ENCODE peak calls at places on chromosomes 11 and 22, in five cellular contexts. One of them, this sample, is unnamed.

GRCh38 chr11:2301631-2302272 is at the start of the genes C11orf21 and TSPAN32:
- DNase-seq in lower lobe of right lung: peak; percentile 82
- DNase-seq in gastrocnemius medialis: no peak
- DNase-seq in endodermal cell: no peak
- DNase-seq in cardiac muscle cell: peak; percentile 77
- DNase-seq in this sample: peak; percentile 49

GRCh38 chr11:112352907-112353306 is 92.2 kb upstream of the PLET1 start:
- DNase-seq in cardiac muscle cell: no peak
- DNase-seq in gastrocnemius medialis: no peak
- DNase-seq in lower lobe of right lung: no peak
- DNase-seq in endodermal cell: peak; percentile 38
- DNase-seq in this sample: no peak

GRCh38 chr11:80519591-80520258 is 1078.9 kb upstream of the TENM4 start:
- DNase-seq in lower lobe of right lung: no peak
- DNase-seq in endodermal cell: no peak
- DNase-seq in cardiac muscle cell: no peak
- DNase-seq in gastrocnemius medialis: no peak
- DNase-seq in this sample: no peak

GRCh38 chr22:35970601-35971417 is 57.8 kb downstream of the RBFOX2 start:
- DNase-seq in lower lobe of right lung: no peak
- DNase-seq in gastrocnemius medialis: no peak
- DNase-seq in cardiac muscle cell: no peak
- DNase-seq in endodermal cell: no peak
- DNase-seq in this sample: no peak

GRCh38 chr22:24291538-24292201 is 21.0 kb downstream of the SPECC1L start:
- DNase-seq in endodermal cell: no peak
- DNase-seq in gastrocnemius medialis: no peak
- DNase-seq in lower lobe of right lung: no peak
- DNase-seq in cardiac muscle cell: no peak
- DNase-seq in this sample: no peak

GRCh38 chr22:24247011-24247507 is 2.2 kb upstream of the GGT5 start:
- DNase-seq in lower lobe of right lung: no peak
- DNase-seq in endodermal cell: no peak
- DNase-seq in gastrocnemius medialis: no peak
- DNase-seq in cardiac muscle cell: peak; percentile 45
- DNase-seq in this sample: no peak

GRCh38 chr22:36425977-36426523 is 38.3 kb upstream of the MYH9 start:
- DNase-seq in lower lobe of right lung: peak; percentile 65
- DNase-seq in endodermal cell: no peak
- DNase-seq in gastrocnemius medialis: peak; percentile 29
- DNase-seq in cardiac muscle cell: peak; percentile 73
- DNase-seq in this sample: no peak

GRCh38 chr11:121293276-121293569 is 652 bp downstream of the SC5D start:
- DNase-seq in cardiac muscle cell: peak; percentile 51
- DNase-seq in lower lobe of right lung: no peak
- DNase-seq in gastrocnemius medialis: no peak
- DNase-seq in endodermal cell: no peak
- DNase-seq in this sample: no peak

GRCh38 chr11:72217856-72218745 is 1.5 kb downstream of the FOLR2 start:
- DNase-seq in cardiac muscle cell: no peak
- DNase-seq in gastrocnemius medialis: no peak
- DNase-seq in lower lobe of right lung: no peak
- DNase-seq in endodermal cell: peak; percentile 19
- DNase-seq in this sample: no peak

GRCh38 chr11:1034456-1035295 is 1.8 kb downstream of the MUC6 start:
- DNase-seq in endodermal cell: no peak
- DNase-seq in lower lobe of right lung: no peak
- DNase-seq in gastrocnemius medialis: no peak
- DNase-seq in cardiac muscle cell: no peak
- DNase-seq in this sample: no peak

GRCh38 chr11:67032830-67033555 is 10.1 kb downstream of the SYT12 start:
- DNase-seq in lower lobe of right lung: no peak
- DNase-seq in endodermal cell: peak; percentile 30
- DNase-seq in cardiac muscle cell: peak; percentile 90
- DNase-seq in gastrocnemius medialis: no peak
- DNase-seq in this sample: no peak

GRCh38 chr11:47179655-47179991 is 2.9 kb upstream of the ARFGAP2 start:
- DNase-seq in endodermal cell: peak; percentile 86
- DNase-seq in cardiac muscle cell: peak; percentile 51
- DNase-seq in lower lobe of right lung: no peak
- DNase-seq in gastrocnemius medialis: no peak
- DNase-seq in this sample: no peak

GRCh38 chr22:23696326-23696851 is 5.6 kb downstream of the RGL4 start:
- DNase-seq in gastrocnemius medialis: no peak
- DNase-seq in endodermal cell: no peak
- DNase-seq in cardiac muscle cell: peak; percentile 56
- DNase-seq in lower lobe of right lung: peak; percentile 66
- DNase-seq in this sample: no peak

GRCh38 chr11:104678408-104678807 is 219.9 kb downstream of the CASP12 start:
- DNase-seq in gastrocnemius medialis: no peak
- DNase-seq in lower lobe of right lung: no peak
- DNase-seq in endodermal cell: no peak
- DNase-seq in cardiac muscle cell: no peak
- DNase-seq in this sample: no peak

GRCh38 chr22:45240810-45241631 is at the start of gene KIAA0930:
- DNase-seq in endodermal cell: peak; percentile 96
- DNase-seq in lower lobe of right lung: peak; percentile 86
- DNase-seq in cardiac muscle cell: peak; percentile 79
- DNase-seq in gastrocnemius medialis: peak; percentile 69
- DNase-seq in this sample: peak; percentile 54

GRCh38 chr11:117870176-117870952 is 6.1 kb downstream of the FXYD6 start:
- DNase-seq in endodermal cell: no peak
- DNase-seq in lower lobe of right lung: no peak
- DNase-seq in cardiac muscle cell: no peak
- DNase-seq in gastrocnemius medialis: no peak
- DNase-seq in this sample: peak; percentile 91

GRCh38 chr11:128582496-128583366 is 4.6 kb downstream of the ETS1 start:
- DNase-seq in endodermal cell: peak; percentile 85
- DNase-seq in lower lobe of right lung: no peak
- DNase-seq in cardiac muscle cell: peak; percentile 92
- DNase-seq in gastrocnemius medialis: peak; percentile 37
- DNase-seq in this sample: no peak

GRCh38 chr11:65773784-65774411 is 6.9 kb downstream of the AP5B1 start:
- DNase-seq in endodermal cell: no peak
- DNase-seq in cardiac muscle cell: no peak
- DNase-seq in lower lobe of right lung: no peak
- DNase-seq in gastrocnemius medialis: no peak
- DNase-seq in this sample: no peak

GRCh38 chr11:78564037-78564888 is 10.4 kb downstream of the NARS2 start:
- DNase-seq in cardiac muscle cell: peak; percentile 81
- DNase-seq in gastrocnemius medialis: no peak
- DNase-seq in lower lobe of right lung: no peak
- DNase-seq in endodermal cell: peak; percentile 62
- DNase-seq in this sample: no peak

GRCh38 chr11:7321708-7322448 is 70.2 kb downstream of the SYT9 start:
- DNase-seq in cardiac muscle cell: no peak
- DNase-seq in lower lobe of right lung: no peak
- DNase-seq in endodermal cell: peak; percentile 51
- DNase-seq in gastrocnemius medialis: no peak
- DNase-seq in this sample: no peak

GRCh38 chr22:44712156-44712555 is 10.2 kb downstream of the PRR5 start:
- DNase-seq in lower lobe of right lung: no peak
- DNase-seq in gastrocnemius medialis: no peak
- DNase-seq in endodermal cell: no peak
- DNase-seq in cardiac muscle cell: no peak
- DNase-seq in this sample: no peak

GRCh38 chr22:37818397-37819099 is 4.6 kb upstream of the GALR3 start:
- DNase-seq in endodermal cell: peak; percentile 90
- DNase-seq in lower lobe of right lung: peak; percentile 84
- DNase-seq in gastrocnemius medialis: no peak
- DNase-seq in cardiac muscle cell: peak; percentile 65
- DNase-seq in this sample: peak; percentile 55

GRCh38 chr22:50529416-50530279 is at the start of gene TYMP:
- DNase-seq in lower lobe of right lung: peak; percentile 90
- DNase-seq in endodermal cell: peak; percentile 66
- DNase-seq in gastrocnemius medialis: no peak
- DNase-seq in cardiac muscle cell: no peak
- DNase-seq in this sample: no peak

GRCh38 chr11:17272823-17273222 is 3.7 kb upstream of the NUCB2 start:
- DNase-seq in lower lobe of right lung: no peak
- DNase-seq in gastrocnemius medialis: no peak
- DNase-seq in endodermal cell: no peak
- DNase-seq in cardiac muscle cell: no peak
- DNase-seq in this sample: no peak

GRCh38 chr11:17275376-17276235 is 933 bp upstream of the NUCB2 start:
- DNase-seq in endodermal cell: no peak
- DNase-seq in lower lobe of right lung: no peak
- DNase-seq in cardiac muscle cell: no peak
- DNase-seq in gastrocnemius medialis: no peak
- DNase-seq in this sample: no peak

GRCh38 chr11:17277024-17277584 is 565 bp downstream of the NUCB2 start:
- DNase-seq in cardiac muscle cell: peak; percentile 52
- DNase-seq in endodermal cell: no peak
- DNase-seq in lower lobe of right lung: no peak
- DNase-seq in gastrocnemius medialis: peak; percentile 11
- DNase-seq in this sample: no peak

GRCh38 chr11:17276236-17277023 is at the start of gene NUCB2:
- DNase-seq in cardiac muscle cell: peak; percentile 98
- DNase-seq in lower lobe of right lung: peak; percentile 98
- DNase-seq in gastrocnemius medialis: peak; percentile 92
- DNase-seq in endodermal cell: peak; percentile 99
- DNase-seq in this sample: peak; percentile 96

GRCh38 chr11:17273668-17274321 is 2.7 kb upstream of the NUCB2 start:
- DNase-seq in endodermal cell: peak; percentile 74
- DNase-seq in cardiac muscle cell: no peak
- DNase-seq in lower lobe of right lung: no peak
- DNase-seq in gastrocnemius medialis: no peak
- DNase-seq in this sample: no peak
- H3K27ac ChIP-seq in endodermal cell: no peak overlapping the region
- H3K27ac ChIP-seq in cardiac muscle cell: no peak overlapping the region
- H3K27ac ChIP-seq in lower lobe of right lung: no peak overlapping the region
- H3K27ac ChIP-seq in gastrocnemius medialis: no peak overlapping the region
- H3K27ac ChIP-seq in this sample: no peak overlapping the region

GRCh38 chr22:39151329-39151975 is 1.0 kb downstream of the CBX7 start:
- DNase-seq in gastrocnemius medialis: no peak
- DNase-seq in lower lobe of right lung: no peak
- DNase-seq in cardiac muscle cell: no peak
- DNase-seq in endodermal cell: peak; percentile 48
- DNase-seq in this sample: no peak
- H3K27ac ChIP-seq in gastrocnemius medialis: peak overlapping the region; percentile 99
- H3K27ac ChIP-seq in lower lobe of right lung: peak overlapping the region; percentile 88
- H3K27ac ChIP-seq in cardiac muscle cell: no peak overlapping the region
- H3K27ac ChIP-seq in endodermal cell: no peak overlapping the region
- H3K27ac ChIP-seq in this sample: peak overlapping the region; percentile 99

GRCh38 chr22:41480397-41480735 is 11.4 kb downstream of the ACO2 start:
- DNase-seq in gastrocnemius medialis: no peak
- DNase-seq in endodermal cell: no peak
- DNase-seq in lower lobe of right lung: no peak
- DNase-seq in cardiac muscle cell: no peak
- DNase-seq in this sample: peak; percentile 39

GRCh38 chr22:41481131-41481830 is 12.4 kb downstream of the ACO2 start:
- DNase-seq in endodermal cell: no peak
- DNase-seq in gastrocnemius medialis: peak; percentile 81
- DNase-seq in cardiac muscle cell: no peak
- DNase-seq in lower lobe of right lung: no peak
- DNase-seq in this sample: peak; percentile 33

GRCh38 chr22:41479671-41480396 is 10.9 kb downstream of the ACO2 start:
- DNase-seq in gastrocnemius medialis: no peak
- DNase-seq in lower lobe of right lung: no peak
- DNase-seq in cardiac muscle cell: peak; percentile 38
- DNase-seq in endodermal cell: peak; percentile 70
- DNase-seq in this sample: no peak

GRCh38 chr22:41478473-41478872 is 9.6 kb downstream of the ACO2 start:
- DNase-seq in lower lobe of right lung: no peak
- DNase-seq in endodermal cell: no peak
- DNase-seq in cardiac muscle cell: no peak
- DNase-seq in gastrocnemius medialis: no peak
- DNase-seq in this sample: no peak

DNA sequence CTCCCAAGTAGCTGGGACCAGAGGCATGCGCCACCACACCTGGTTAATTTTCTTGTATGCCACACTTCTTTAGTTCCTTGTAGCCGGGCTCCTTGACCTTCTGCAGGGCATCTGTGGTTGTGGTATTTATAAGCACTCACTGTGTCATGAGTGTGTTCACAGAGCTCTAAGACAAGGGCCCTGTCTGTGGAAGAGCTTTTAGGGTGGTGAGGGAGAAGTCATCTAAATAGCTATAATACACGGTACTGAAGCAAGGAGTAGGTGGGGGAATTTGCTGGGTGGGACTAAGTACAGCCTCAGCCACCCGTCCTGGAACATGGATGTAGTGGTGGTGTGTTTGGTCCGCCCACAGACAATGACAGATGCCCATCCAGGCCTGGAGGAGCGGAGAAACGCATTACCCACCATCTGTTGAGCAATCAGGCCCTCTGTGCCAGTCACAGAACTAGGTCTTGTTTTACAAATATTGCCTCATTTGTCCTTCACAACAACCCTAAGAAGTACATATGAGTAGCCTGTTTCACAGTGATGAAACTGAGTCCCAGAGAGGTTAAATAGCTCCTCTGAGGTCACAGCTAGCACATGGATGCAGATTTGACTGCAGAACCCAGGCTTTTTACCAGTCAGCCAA is 10.1 kb downstream of the ACO2 start:
- DNase-seq in gastrocnemius medialis: peak; percentile 87
- DNase-seq in lower lobe of right lung: peak; percentile 55
- DNase-seq in cardiac muscle cell: peak; percentile 39
- DNase-seq in endodermal cell: no peak
- DNase-seq in this sample: peak; percentile 26
- H3K27ac ChIP-seq in gastrocnemius medialis: peak overlapping the region; percentile 97
- H3K27ac ChIP-seq in lower lobe of right lung: peak overlapping the region; percentile 67
- H3K27ac ChIP-seq in cardiac muscle cell: peak overlapping the region; percentile 0
- H3K27ac ChIP-seq in endodermal cell: peak overlapping the region; percentile 81
- H3K27ac ChIP-seq in this sample: peak overlapping the region; percentile 87

GRCh38 chr22:30196141-30196866 is 50.3 kb downstream of the LIF start:
- DNase-seq in gastrocnemius medialis: peak; percentile 48
- DNase-seq in cardiac muscle cell: peak; percentile 99
- DNase-seq in lower lobe of right lung: peak; percentile 87
- DNase-seq in endodermal cell: peak; percentile 90
- DNase-seq in this sample: no peak

GRCh38 chr22:30196867-30197336 is 49.7 kb downstream of the LIF start:
- DNase-seq in gastrocnemius medialis: no peak
- DNase-seq in cardiac muscle cell: no peak
- DNase-seq in lower lobe of right lung: no peak
- DNase-seq in endodermal cell: no peak
- DNase-seq in this sample: no peak

GRCh38 chr22:30195245-30196140 is 51.1 kb downstream of the LIF start:
- DNase-seq in cardiac muscle cell: peak; percentile 21
- DNase-seq in gastrocnemius medialis: no peak
- DNase-seq in endodermal cell: no peak
- DNase-seq in lower lobe of right lung: no peak
- DNase-seq in this sample: no peak

GRCh38 chr22:30198152-30198845 is 48.3 kb downstream of the LIF start:
- DNase-seq in endodermal cell: peak; percentile 13
- DNase-seq in gastrocnemius medialis: no peak
- DNase-seq in cardiac muscle cell: no peak
- DNase-seq in lower lobe of right lung: no peak
- DNase-seq in this sample: no peak

DNA sequence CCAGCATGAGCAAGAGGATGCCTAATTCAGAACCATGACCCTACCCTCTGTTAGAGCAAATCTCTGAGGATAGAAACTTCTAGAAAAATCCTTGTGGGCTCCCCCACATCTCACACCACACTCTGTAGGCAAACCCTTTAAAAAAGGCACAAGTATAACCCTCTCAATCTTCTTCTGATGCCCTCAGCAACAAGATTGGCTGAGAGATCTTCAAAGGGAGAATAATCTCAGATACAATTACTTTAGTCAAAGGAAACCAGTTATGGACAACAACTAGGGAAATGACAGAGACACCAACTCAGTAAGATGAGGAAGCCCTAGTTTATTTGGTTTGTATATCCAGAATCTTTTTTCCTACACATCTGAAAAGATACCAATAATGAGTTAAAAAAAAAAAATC is 49.2 kb downstream of the LIF start:
- DNase-seq in endodermal cell: peak; percentile 19
- DNase-seq in cardiac muscle cell: no peak
- DNase-seq in lower lobe of right lung: no peak
- DNase-seq in gastrocnemius medialis: no peak
- DNase-seq in this sample: no peak
- H3K27ac ChIP-seq in endodermal cell: no peak overlapping the region
- H3K27ac ChIP-seq in cardiac muscle cell: no peak overlapping the region
- H3K27ac ChIP-seq in lower lobe of right lung: peak overlapping the region; percentile 76
- H3K27ac ChIP-seq in gastrocnemius medialis: peak overlapping the region; percentile 76
- H3K27ac ChIP-seq in this sample: no peak overlapping the region